ENCODE peak calls at places on chromosomes 12 and 14, in eight cellular contexts. F is keratinocyte; H is CD4-positive, alpha-beta T cell; C is stomach; M is fibroblast of lung; U is heart right ventricle; W is right lobe of liver; Y is spleen. A is an unnamed sample.

GRCh38 chr14:99755629-99756603 is 37.3 kb upstream of the EML1 start:
- DNase-seq in F (no peak), Y (peak), C (peak), M (peak), H (no peak), W (peak), U (peak), A (peak)

GRCh38 chr12:112496493-112496892 is 77.7 kb downstream of the PTPN11 start:
- DNase-seq in Y (no peak), F (no peak), U (no peak), M (no peak), W (no peak), C (no peak), H (no peak), A (no peak)

GRCh38 chr14:73728106-73729014 is 14.2 kb upstream of the PNMA1 start:
- DNase-seq in W (peak), Y (peak), U (peak), C (peak), F (no peak), M (peak), H (peak), A (peak)

GRCh38 chr14:94021416-94022157 is 4.6 kb upstream of the OTUB2 start:
- DNase-seq in C (no peak), M (no peak), Y (no peak), U (no peak), W (no peak), F (no peak), H (no peak), A (no peak)

GRCh38 chr12:49187184-49187583 is 1.7 kb downstream of the TUBA1A start:
- DNase-seq in U (peak), M (peak), Y (no peak), W (no peak), F (no peak), H (no peak), C (no peak), A (peak)

GRCh38 chr14:99169776-99170356 is 102.1 kb downstream of the BCL11B start:
- DNase-seq in C (peak), U (no peak), H (no peak), W (no peak), F (no peak), M (no peak), Y (no peak), A (no peak)

GRCh38 chr14:89771251-89771650 is 183.3 kb downstream of the EFCAB11 start:
- DNase-seq in H (no peak), W (no peak), Y (no peak), C (no peak), F (no peak), M (peak), U (no peak), A (no peak)

GRCh38 chr14:99237288-99237687 is 34.7 kb downstream of the BCL11B start:
- DNase-seq in U (no peak), W (no peak), F (no peak), M (no peak), H (no peak), C (no peak), Y (no peak), A (no peak)

GRCh38 chr14:33432407-33433023 is 493.8 kb downstream of the NPAS3 start:
- DNase-seq in H (no peak), U (no peak), Y (no peak), M (peak), W (no peak), C (no peak), F (no peak), A (peak)

GRCh38 chr14:85532981-85533820 is 3.3 kb downstream of the FLRT2 start:
- DNase-seq in W (peak), F (no peak), C (peak), H (no peak), U (peak), M (peak), Y (no peak), A (peak)

GRCh38 chr12:14834502-14834901 is 8.8 kb downstream of the ART4 start:
- DNase-seq in Y (no peak), M (no peak), F (no peak), U (no peak), W (no peak), C (no peak), H (no peak), A (no peak)

GRCh38 chr12:58481811-58482210 is 438.5 kb downstream of the LRIG3 start:
- DNase-seq in U (no peak), C (no peak), Y (no peak), H (no peak), M (no peak), W (no peak), F (no peak), A (no peak)

GRCh38 chr12:58176296-58176869 is 235.0 kb downstream of the ATP23 start:
- DNase-seq in U (no peak), F (no peak), W (no peak), H (no peak), Y (no peak), M (peak), C (peak), A (no peak)

GRCh38 chr12:559208-559905 is 99.6 kb downstream of the B4GALNT3 start:
- DNase-seq in H (no peak), U (no peak), C (no peak), F (no peak), M (no peak), Y (no peak), W (no peak), A (no peak)

GRCh38 chr14:34650786-34651584 is 21.0 kb upstream of the SNX6 start:
- DNase-seq in W (no peak), C (no peak), U (no peak), M (peak), F (peak), Y (no peak), H (no peak), A (no peak)

GRCh38 chr12:153080-153746 is 60.7 kb downstream of the SLC6A12 start:
- DNase-seq in C (peak), W (peak), U (peak), Y (peak), M (peak), F (no peak), H (no peak), A (peak)

GRCh38 chr14:36316131-36316530 is 4.3 kb downstream of the MBIP start:
- DNase-seq in M (no peak), W (no peak), U (no peak), Y (no peak), C (no peak), F (no peak), H (no peak), A (no peak)

GRCh38 chr14:104248203-104249055 is 110.0 kb downstream of the KIF26A start:
- DNase-seq in Y (no peak), W (no peak), H (no peak), M (no peak), F (no peak), C (peak), U (no peak), A (no peak)

GRCh38 chr14:50093496-50093895 is 22.9 kb downstream of the VCPKMT start:
- DNase-seq in C (no peak), M (no peak), H (no peak), W (no peak), U (no peak), F (no peak), Y (no peak), A (no peak)

GRCh38 chr12:111271674-111272418 is 97.0 kb downstream of the PHETA1 start:
- DNase-seq in Y (no peak), H (no peak), W (no peak), U (no peak), F (no peak), M (no peak), C (no peak), A (no peak)

DNA sequence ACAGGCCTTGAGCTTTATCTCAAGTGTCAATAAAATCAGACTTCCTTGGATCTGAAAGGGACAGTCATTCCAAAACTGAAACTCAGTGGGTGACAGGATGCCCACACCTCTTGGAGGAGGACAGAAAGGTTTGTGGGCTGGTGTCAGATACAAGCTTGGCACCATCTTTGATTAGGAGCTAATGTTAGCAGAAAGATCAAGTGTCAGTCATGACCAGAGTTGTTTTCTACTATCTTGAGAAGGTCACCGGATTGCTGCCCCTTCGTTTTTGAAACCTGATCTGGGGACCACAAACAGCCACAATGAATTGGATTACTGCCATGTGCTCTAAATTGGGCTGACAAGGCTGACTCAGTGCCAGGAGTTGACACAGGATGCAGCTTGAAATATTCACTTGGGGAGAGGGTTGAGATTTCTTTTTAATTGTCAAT is 88.3 kb downstream of the OTOGL start:
- DNase-seq in H (no peak), F (no peak), Y (no peak), M (peak), W (no peak), C (no peak), U (peak), A (no peak)
- H3K27ac ChIP-seq in H (no peak), F (no peak), Y (peak), M (peak), W (peak), C (no peak), U (peak), A (no peak)

GRCh38 chr12:109580684-109581333 is 7.2 kb downstream of the MVK start:
- DNase-seq in H (no peak), F (no peak), W (peak), M (no peak), C (no peak), Y (no peak), U (no peak), A (no peak)
- H3K27ac ChIP-seq in H (no peak), F (no peak), W (peak), M (no peak), C (no peak), Y (no peak), U (no peak), A (no peak)

DNA sequence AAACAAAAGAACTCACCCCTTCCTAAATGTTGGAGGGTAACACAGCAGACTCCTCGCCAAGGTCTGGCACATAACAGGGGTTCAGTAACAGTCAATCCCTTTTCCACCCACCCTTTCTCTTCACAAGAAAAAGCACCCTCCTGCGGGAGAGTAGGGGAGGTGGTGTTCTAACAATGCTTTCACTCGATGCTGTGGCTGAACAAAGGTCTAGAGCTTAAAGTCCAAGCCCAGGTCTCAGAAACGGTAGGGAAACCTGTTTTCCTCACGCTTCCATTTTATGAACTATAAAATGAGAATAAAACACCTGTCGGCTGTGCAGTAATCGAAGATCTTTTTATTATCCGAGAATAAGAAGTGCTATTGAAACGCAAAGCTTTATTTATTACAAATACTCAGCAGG is 20.9 kb upstream of the CACNA2D4 start:
- DNase-seq in F (no peak), C (no peak), H (no peak), M (no peak), W (no peak), U (no peak), Y (no peak), A (no peak)
- H3K27ac ChIP-seq in F (no peak), C (no peak), H (no peak), M (no peak), W (no peak), U (no peak), Y (no peak), A (peak)

GRCh38 chr12:122111070-122111750 is 32.7 kb downstream of the MLXIP start:
- DNase-seq in W (no peak), M (no peak), F (peak), Y (no peak), U (no peak), C (no peak), H (no peak), A (no peak)
- H3K27ac ChIP-seq in W (peak), M (no peak), F (peak), Y (no peak), U (no peak), C (peak), H (no peak), A (no peak)

GRCh38 chr12:6952121-6952859 is 1.1 kb downstream of the PTPN6 start:
- DNase-seq in Y (peak), C (no peak), H (no peak), F (no peak), M (no peak), W (peak), U (no peak), A (no peak)

GRCh38 chr12:6952860-6953416 is 1.8 kb downstream of the PTPN6 start:
- DNase-seq in F (no peak), C (no peak), H (no peak), W (peak), M (no peak), Y (peak), U (no peak), A (no peak)

GRCh38 chr12:6954316-6954710 is 3.2 kb downstream of the PTPN6 start:
- DNase-seq in Y (no peak), C (no peak), W (no peak), M (no peak), U (no peak), H (no peak), F (no peak), A (no peak)

GRCh38 chr12:6954754-6955461 is 3.8 kb downstream of the PTPN6 start:
- DNase-seq in U (no peak), C (no peak), M (no peak), F (no peak), Y (peak), H (no peak), W (no peak), A (no peak)

GRCh38 chr12:6953417-6954315 is 2.5 kb downstream of the PTPN6 start:
- DNase-seq in H (peak), W (peak), M (no peak), F (no peak), C (peak), Y (peak), U (no peak), A (no peak)
- H3K27ac ChIP-seq in H (peak), W (peak), M (no peak), F (no peak), C (peak), Y (peak), U (peak), A (peak)

DNA sequence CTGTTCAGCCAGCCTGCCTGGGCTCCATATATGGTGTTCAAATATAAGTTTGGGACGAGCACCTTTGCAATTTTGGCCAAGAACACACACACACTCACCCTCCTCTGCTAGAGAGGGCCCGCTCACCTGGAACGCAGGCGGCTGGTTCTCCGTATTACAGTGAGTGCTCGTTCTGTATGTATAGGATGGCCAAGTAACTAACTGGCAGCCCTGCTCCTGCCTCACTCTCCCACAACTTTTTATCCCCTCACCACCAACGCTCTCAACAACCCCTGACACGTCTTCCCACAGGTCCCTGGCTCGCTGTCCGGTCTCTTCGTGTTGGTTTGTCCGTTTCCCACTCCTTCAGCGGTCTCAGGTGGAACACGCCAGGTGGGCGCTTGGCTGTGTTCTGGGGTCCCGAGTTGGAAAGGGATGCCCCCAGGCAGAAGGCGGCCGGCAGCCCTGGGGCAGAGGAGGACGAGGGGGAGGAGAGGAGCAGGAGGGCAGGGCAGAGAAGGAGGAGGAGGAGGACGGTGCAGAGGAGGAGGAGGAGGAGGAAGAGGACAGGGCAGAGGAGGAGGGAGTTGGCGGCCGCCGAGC is 398 bp upstream of the MSRB3 start:
- DNase-seq in W (no peak), U (no peak), H (no peak), C (no peak), Y (peak), M (no peak), F (no peak), A (no peak)
- H3K27ac ChIP-seq in W (no peak), U (peak), H (no peak), C (no peak), Y (no peak), M (peak), F (no peak), A (no peak)

GRCh38 chr12:64889434-64890216 is 65.2 kb downstream of the TBC1D30 start:
- DNase-seq in M (no peak), U (no peak), Y (no peak), F (no peak), H (no peak), W (no peak), C (no peak), A (no peak)
- H3K27ac ChIP-seq in M (no peak), U (no peak), Y (no peak), F (no peak), H (no peak), W (no peak), C (no peak), A (no peak)

DNA sequence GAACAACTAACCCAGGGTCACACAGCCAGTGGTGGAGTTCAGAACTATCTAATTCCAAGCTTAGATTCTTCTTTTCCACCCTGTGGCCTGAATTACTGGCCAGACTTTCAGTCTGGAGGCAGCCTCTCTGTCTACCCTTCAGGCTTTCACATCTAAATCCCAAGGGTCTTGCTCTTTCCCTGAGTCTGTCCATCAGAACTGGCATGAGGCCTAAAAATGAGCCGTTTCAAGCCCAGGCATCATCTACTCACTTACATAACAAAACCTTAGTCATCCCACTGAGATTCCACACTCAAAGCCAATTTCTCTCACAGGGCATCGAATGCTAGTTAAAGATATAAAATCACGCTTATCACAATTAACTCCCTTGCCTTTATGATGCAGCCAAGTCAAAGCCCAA is 1.3 kb upstream of the PTGDR start:
- DNase-seq in M (peak), U (no peak), Y (no peak), C (no peak), H (no peak), W (no peak), F (no peak), A (no peak)
- H3K27ac ChIP-seq in M (no peak), U (peak), Y (no peak), C (no peak), H (no peak), W (no peak), F (no peak), A (no peak)

GRCh38 chr12:1992732-1993131 is 11.5 kb downstream of the DCP1B start:
- DNase-seq in H (no peak), M (no peak), F (no peak), W (no peak), C (no peak), Y (no peak), U (no peak), A (no peak)

GRCh38 chr12:1995205-1995896 is 8.9 kb downstream of the DCP1B start:
- DNase-seq in U (no peak), F (no peak), W (no peak), M (peak), C (no peak), H (no peak), Y (no peak), A (no peak)

GRCh38 chr12:1993871-1994371 is 10.3 kb downstream of the DCP1B start:
- DNase-seq in C (no peak), F (no peak), M (peak), Y (no peak), H (no peak), U (no peak), W (no peak), A (no peak)

GRCh38 chr12:1994429-1995143 is 9.7 kb downstream of the DCP1B start:
- DNase-seq in F (no peak), M (no peak), W (no peak), H (no peak), U (no peak), Y (no peak), C (no peak), A (no peak)

DNA sequence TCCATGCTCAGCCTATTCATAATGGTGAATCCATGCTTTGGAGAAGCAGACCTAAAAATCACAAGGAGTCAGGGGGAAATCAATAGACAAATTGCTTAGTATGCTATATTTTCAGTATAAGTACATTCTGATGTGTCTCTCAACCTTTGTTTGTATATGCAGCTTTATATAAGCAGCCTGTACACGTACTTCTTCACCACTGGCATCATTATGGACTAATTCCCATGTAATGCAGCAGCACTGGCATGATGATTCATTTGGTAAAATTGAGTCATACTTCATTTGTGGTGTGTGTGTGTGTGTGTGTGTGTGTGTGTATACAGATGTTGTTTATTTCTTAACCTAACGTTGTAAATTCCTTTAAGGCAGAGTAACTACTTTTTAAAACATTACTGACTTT is 10.9 kb downstream of the DCP1B start:
- DNase-seq in F (peak), W (no peak), H (no peak), C (no peak), M (peak), U (no peak), Y (no peak), A (no peak)
- H3K27ac ChIP-seq in F (peak), W (no peak), H (no peak), C (no peak), M (peak), U (no peak), Y (no peak), A (no peak)

DNA sequence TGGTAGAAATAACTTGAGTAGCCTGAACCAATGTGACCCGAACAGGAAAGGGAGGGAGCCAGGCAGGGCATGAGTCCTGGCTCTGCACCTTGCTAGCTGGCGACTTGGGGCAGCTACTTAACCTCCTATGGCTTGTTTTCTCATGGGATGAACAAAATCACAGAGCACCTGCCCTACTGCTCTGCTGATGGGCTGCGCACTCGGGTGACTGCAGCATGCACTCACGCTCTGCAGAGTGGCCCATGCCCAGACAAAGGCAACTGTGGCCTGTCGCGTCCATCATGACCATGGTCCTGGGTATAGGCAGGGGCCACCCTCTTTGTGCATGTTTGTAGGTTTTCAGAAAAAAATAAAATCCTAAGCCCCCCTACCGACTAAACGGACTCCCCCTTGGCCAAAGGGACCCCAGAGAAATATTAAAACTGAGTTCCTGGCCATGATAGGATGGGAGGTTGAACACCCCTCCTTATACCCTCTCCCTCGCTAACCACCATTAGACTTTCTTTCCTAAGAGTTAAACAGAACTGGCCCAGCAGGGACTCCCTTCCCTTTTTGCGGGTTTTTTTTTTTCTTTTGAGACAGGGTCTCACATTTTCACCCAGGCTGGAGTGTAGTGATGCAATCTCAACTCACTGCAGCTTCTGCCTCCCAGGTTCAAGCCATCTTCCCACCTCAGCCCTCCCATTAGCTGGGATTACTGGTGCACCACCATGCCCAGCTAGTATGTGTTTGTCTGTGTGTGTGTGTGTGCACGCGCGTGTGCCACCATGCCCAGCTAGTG is 32.5 kb downstream of the VWF start:
- DNase-seq in W (no peak), M (no peak), U (no peak), H (no peak), C (no peak), F (no peak), Y (peak), A (no peak)
- H3K27ac ChIP-seq in W (no peak), M (no peak), U (peak), H (no peak), C (no peak), F (no peak), Y (no peak), A (no peak)